ENCODE peak calls at places on chromosomes 16 and 17, in four cellular contexts. Q is H1, W is HCT116, V is K562. M is an unnamed sample.

GRCh38 chr17:13647551-13647950 is 45.8 kb upstream of the HS3ST3A1 start:
- DNase-seq in Q (no peak), W (no peak), V (no peak), M (no peak)

GRCh38 chr16:24810951-24811843 is 34.6 kb upstream of the SLC5A11 start:
- DNase-seq in Q (no peak), W (no peak), V (no peak), M (no peak)

GRCh38 chr16:61332461-61332860 is 703.8 kb downstream of the CDH8 start:
- DNase-seq in Q (no peak), W (no peak), V (no peak), M (no peak)

GRCh38 chr17:79676796-79677195 is 53.9 kb upstream of the ENPP7 start:
- DNase-seq in Q (no peak), W (no peak), V (no peak), M (no peak)

GRCh38 chr17:69810326-69811035 is 264.5 kb upstream of the KCNJ16 start:
- DNase-seq in Q (no peak), W (no peak), V (no peak), M (no peak)

GRCh38 chr16:85709766-85710423 is 21.1 kb upstream of the GINS2 start:
- DNase-seq in Q (no peak), W (no peak), V (no peak), M (no peak)

GRCh38 chr17:35808240-35808961 is 883 bp upstream of the TAF15 start:
- DNase-seq in Q (no peak), W (no peak), V (peak; percentile 24), M (no peak)

GRCh38 chr17:65696739-65697394 is 135.4 kb upstream of the AXIN2 start:
- DNase-seq in Q (no peak), W (no peak), V (no peak), M (no peak)

GRCh38 chr16:52572656-52573055 is 25.7 kb upstream of the TOX3 start:
- DNase-seq in Q (no peak), W (no peak), V (no peak), M (peak; percentile 62)

GRCh38 chr17:12296120-12296727 is 275.5 kb downstream of the MAP2K4 start:
- DNase-seq in Q (no peak), W (no peak), V (no peak), M (no peak)

GRCh38 chr16:25713785-25714570 is 22.2 kb downstream of the HS3ST4 start:
- DNase-seq in Q (no peak), W (no peak), V (no peak), M (no peak)

GRCh38 chr17:7705269-7706255 is 560 bp downstream of the EFNB3 start:
- DNase-seq in Q (no peak), W (no peak), V (no peak), M (no peak)

GRCh38 chr17:34579017-34579946 is at the start of gene TMEM132E:
- DNase-seq in Q (no peak), W (no peak), V (no peak), M (no peak)

GRCh38 chr17:53628011-53628410 is 194.7 kb upstream of the KIF2B start:
- DNase-seq in Q (no peak), W (no peak), V (no peak), M (no peak)

GRCh38 chr17:79298801-79299200 is 224.2 kb downstream of the ENGASE start:
- DNase-seq in Q (no peak), W (no peak), V (no peak), M (no peak)

GRCh38 chr17:55037828-55038227 is 69.3 kb downstream of the STXBP4 start:
- DNase-seq in Q (no peak), W (no peak), V (no peak), M (no peak)

GRCh38 chr17:75181608-75182318 is 996 bp downstream of the SUMO2 start:
- DNase-seq in Q (no peak), W (no peak), V (peak; percentile 45), M (no peak)

GRCh38 chr16:28977703-28978641 is 3.4 kb downstream of the SPNS1 start:
- DNase-seq in Q (no peak), W (no peak), V (peak; percentile 32), M (peak; percentile 35)

GRCh38 chr16:67034478-67034877 is 5.5 kb downstream of the CBFB start:
- DNase-seq in Q (no peak), W (no peak), V (no peak), M (no peak)

GRCh38 chr17:62587554-62587953 is 39.9 kb upstream of the MRC2 start:
- DNase-seq in Q (no peak), W (no peak), V (no peak), M (no peak)

GRCh38 chr17:29215717-29216116 is 30.9 kb upstream of the CRYBA1 start:
- DNase-seq in Q (no peak), W (no peak), V (no peak), M (no peak)

GRCh38 chr17:37742114-37742761 is 2.6 kb downstream of the HNF1B start:
- DNase-seq in Q (no peak), W (no peak), V (no peak), M (no peak)
- TF ChIP-seq FOSL1 in Q (no peak), W (no peak), V (no peak), M (no peak)

DNA sequence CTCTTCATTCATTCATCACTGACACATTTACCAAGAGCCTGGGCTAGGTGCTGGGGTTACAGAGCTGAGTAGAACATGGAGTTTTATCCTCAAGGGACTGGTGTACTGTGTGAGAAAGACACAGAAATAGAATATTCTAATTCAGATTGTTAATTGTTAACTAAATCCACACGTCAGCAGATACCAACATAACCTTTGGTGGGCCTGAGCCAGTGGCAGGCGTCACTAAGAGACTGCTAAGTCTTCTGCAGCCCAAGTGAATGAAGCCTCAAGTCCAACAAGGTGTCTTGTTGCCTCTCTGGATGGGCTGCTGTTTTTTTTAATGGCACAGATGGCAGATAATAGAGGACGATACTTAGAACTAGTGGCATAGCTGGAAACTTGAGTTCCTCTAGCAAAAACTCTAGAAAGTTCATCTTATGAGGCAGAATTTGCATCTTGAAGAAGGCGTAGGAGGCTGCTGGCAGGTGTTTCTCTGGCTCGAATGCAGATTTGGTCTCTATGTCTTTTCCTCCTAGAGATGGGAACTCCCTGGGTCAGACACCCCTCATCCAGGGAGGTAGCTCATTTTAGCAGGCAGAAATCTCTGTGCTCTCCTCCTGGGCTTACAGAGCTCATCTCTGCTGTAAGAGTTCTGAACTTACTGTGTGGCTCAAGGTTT is 179.5 kb downstream of the NTN1 start:
- DNase-seq in Q (no peak), W (no peak), V (no peak), M (no peak)
- TF ChIP-seq FOSL1 in Q (no peak), W (no peak), V (no peak), M (no peak)

DNA sequence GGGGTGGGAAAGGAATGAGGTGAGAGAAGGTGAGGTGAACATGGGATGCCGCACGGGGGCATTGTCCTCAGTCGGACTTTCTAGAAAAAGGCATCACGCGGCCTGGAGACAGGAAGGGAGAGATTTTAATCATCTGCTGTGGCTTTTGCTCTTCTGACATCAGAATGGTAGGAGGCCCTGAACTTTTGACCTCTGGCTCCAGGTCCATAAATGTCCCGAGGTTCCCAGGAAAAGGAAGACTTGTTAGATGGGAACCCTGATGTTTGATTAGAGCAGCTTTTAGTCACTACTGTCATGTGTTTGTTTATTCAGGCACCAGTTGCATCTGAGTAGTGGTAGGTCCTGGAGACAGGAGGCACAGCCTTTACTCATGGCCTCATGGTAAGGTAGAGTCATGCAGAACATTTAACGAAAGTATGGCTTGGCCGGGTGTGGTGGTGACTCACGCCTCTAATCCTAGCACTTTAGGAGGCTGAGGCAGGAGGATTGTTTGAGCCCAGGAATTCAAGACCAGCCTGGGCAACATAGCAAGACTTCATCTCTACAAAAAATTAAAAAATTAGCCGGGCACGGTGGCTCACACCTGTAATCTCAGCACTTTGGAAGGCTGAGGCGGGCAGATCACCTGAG is 203.1 kb downstream of the MSI2 start:
- DNase-seq in Q (no peak), W (peak; percentile 78), V (peak; percentile 81), M (peak; percentile 100)
- TF ChIP-seq FOSL1 in Q (no peak), W (peak; percentile 71), V (peak; percentile 96), M (peak; percentile 55)

GRCh38 chr17:4679652-4680051 is 24.3 kb downstream of the PELP1 start:
- DNase-seq in Q (no peak), W (peak; percentile 32), V (no peak), M (no peak)
- TF ChIP-seq FOSL1 in Q (no peak), W (peak; percentile 43), V (peak; percentile 39), M (no peak)

GRCh38 chr17:81167638-81168037 is 1.6 kb upstream of the AATK start:
- DNase-seq in Q (no peak), W (no peak), V (no peak), M (no peak)

GRCh38 chr17:81165246-81166032 is at the start of gene PVALEF:
- DNase-seq in Q (peak; percentile 17), W (no peak), V (no peak), M (peak; percentile 48)

GRCh38 chr17:81167194-81167524 is 1.1 kb upstream of the AATK start:
- DNase-seq in Q (no peak), W (no peak), V (no peak), M (no peak)

GRCh38 chr17:81164464-81165245 is 652 bp upstream of the PVALEF start:
- DNase-seq in Q (no peak), W (no peak), V (no peak), M (peak; percentile 49)

DNA sequence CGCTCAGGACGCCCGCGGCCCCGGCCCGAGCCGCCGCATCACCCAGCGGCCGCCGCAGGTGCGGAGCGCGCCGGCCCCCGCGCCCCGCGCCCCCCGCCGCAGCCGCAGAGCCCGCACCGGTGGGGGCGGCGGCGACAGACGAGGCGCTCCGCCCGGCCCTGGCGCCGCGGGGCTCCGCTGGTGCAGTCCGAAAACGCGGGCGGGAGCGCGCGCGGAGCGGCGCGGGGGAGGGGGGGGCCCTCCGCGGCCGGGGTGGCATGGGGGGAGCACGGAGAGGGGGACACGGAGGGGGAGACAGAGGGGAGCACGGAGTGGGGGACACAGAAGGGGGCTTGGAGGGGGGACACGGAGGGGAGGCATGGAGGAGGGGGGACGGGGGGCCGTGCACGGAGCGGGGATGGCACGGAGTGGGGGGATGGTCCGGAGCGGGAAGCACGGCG is at the start of gene AATK:
- DNase-seq in Q (no peak), W (no peak), V (no peak), M (no peak)
- TF ChIP-seq FOSL1 in Q (no peak), W (no peak), V (no peak), M (no peak)

M was measured in HepG2.